ENCODE peak calls at places on chromosomes 4 and X, in five cellular contexts. One of them, this sample, is unnamed.

GRCh38 chrX:153301746-153302145 is 19.8 kb downstream of the PNMA6F start:
- DNase-seq in OCI-LY7: no peak
- DNase-seq in GM23248: no peak
- DNase-seq in HCT116: no peak
- DNase-seq in neural progenitor cell: no peak
- DNase-seq in this sample: no peak

GRCh38 chr4:176320340-176320975 is 692 bp downstream of the SPCS3 start:
- DNase-seq in GM23248: peak; percentile 97
- DNase-seq in HCT116: peak; percentile 31
- DNase-seq in neural progenitor cell: peak; percentile 77
- DNase-seq in OCI-LY7: peak; percentile 90
- DNase-seq in this sample: peak; percentile 69

GRCh38 chr4:124044867-124045266 is 648.3 kb downstream of the SPRY1 start:
- DNase-seq in OCI-LY7: peak; percentile 23
- DNase-seq in HCT116: no peak
- DNase-seq in neural progenitor cell: peak; percentile 8
- DNase-seq in GM23248: no peak
- DNase-seq in this sample: peak; percentile 3

GRCh38 chrX:100695302-100695701 is 36.6 kb downstream of the SYTL4 start:
- DNase-seq in HCT116: no peak
- DNase-seq in neural progenitor cell: no peak
- DNase-seq in GM23248: no peak
- DNase-seq in OCI-LY7: no peak
- DNase-seq in this sample: no peak

GRCh38 chr4:188400456-188400855 is 261.2 kb downstream of the TRIML1 start:
- DNase-seq in GM23248: peak; percentile 14
- DNase-seq in HCT116: no peak
- DNase-seq in neural progenitor cell: no peak
- DNase-seq in OCI-LY7: no peak
- DNase-seq in this sample: peak; percentile 5

GRCh38 chrX:105314468-105314867 is 94.0 kb upstream of the TEX13A start:
- DNase-seq in OCI-LY7: no peak
- DNase-seq in GM23248: no peak
- DNase-seq in neural progenitor cell: no peak
- DNase-seq in HCT116: no peak
- DNase-seq in this sample: no peak

GRCh38 chr4:1593881-1594345 is 90.2 kb downstream of the FAM53A start:
- DNase-seq in OCI-LY7: no peak
- DNase-seq in HCT116: no peak
- DNase-seq in GM23248: no peak
- DNase-seq in neural progenitor cell: peak; percentile 40
- DNase-seq in this sample: no peak

GRCh38 chr4:162497564-162498167 is 333.9 kb upstream of the FSTL5 start:
- DNase-seq in OCI-LY7: peak; percentile 53
- DNase-seq in GM23248: peak; percentile 72
- DNase-seq in neural progenitor cell: peak; percentile 43
- DNase-seq in HCT116: peak; percentile 15
- DNase-seq in this sample: peak; percentile 54

GRCh38 chr4:28313729-28314713 is 1453.4 kb downstream of the STIM2 start:
- DNase-seq in neural progenitor cell: no peak
- DNase-seq in GM23248: no peak
- DNase-seq in OCI-LY7: no peak
- DNase-seq in HCT116: no peak
- DNase-seq in this sample: no peak

GRCh38 chr4:110629214-110629754 is 6.4 kb upstream of the PITX2 start:
- DNase-seq in neural progenitor cell: peak; percentile 54
- DNase-seq in HCT116: no peak
- DNase-seq in OCI-LY7: no peak
- DNase-seq in GM23248: no peak
- DNase-seq in this sample: peak; percentile 61

GRCh38 chrX:12973561-12974216 is 1.2 kb upstream of the TMSB4X start:
- DNase-seq in OCI-LY7: peak; percentile 63
- DNase-seq in neural progenitor cell: peak; percentile 5
- DNase-seq in HCT116: no peak
- DNase-seq in GM23248: no peak
- DNase-seq in this sample: no peak

GRCh38 chrX:123920065-123920785 is 41.3 kb upstream of the STAG2 start:
- DNase-seq in HCT116: no peak
- DNase-seq in neural progenitor cell: no peak
- DNase-seq in OCI-LY7: no peak
- DNase-seq in GM23248: peak; percentile 75
- DNase-seq in this sample: no peak

GRCh38 chr4:85744950-85745349 is 270.0 kb downstream of the ARHGAP24 start:
- DNase-seq in HCT116: peak; percentile 46
- DNase-seq in neural progenitor cell: no peak
- DNase-seq in GM23248: peak; percentile 28
- DNase-seq in OCI-LY7: no peak
- DNase-seq in this sample: no peak

GRCh38 chrX:129842510-129843208 is 1.0 kb downstream of the ZDHHC9 start:
- DNase-seq in GM23248: peak; percentile 72
- DNase-seq in OCI-LY7: peak; percentile 11
- DNase-seq in neural progenitor cell: peak; percentile 14
- DNase-seq in HCT116: no peak
- DNase-seq in this sample: peak; percentile 30

GRCh38 chr4:10077492-10078335 is 38.9 kb downstream of the WDR1 start:
- DNase-seq in HCT116: no peak
- DNase-seq in GM23248: peak; percentile 29
- DNase-seq in OCI-LY7: no peak
- DNase-seq in neural progenitor cell: no peak
- DNase-seq in this sample: no peak

GRCh38 chr4:73520821-73521220 is 39.3 kb downstream of the AFM start:
- DNase-seq in OCI-LY7: no peak
- DNase-seq in GM23248: peak; percentile 68
- DNase-seq in neural progenitor cell: peak; percentile 56
- DNase-seq in HCT116: no peak
- DNase-seq in this sample: peak; percentile 51
- TF ChIP-seq EZH2phosphoT487 in OCI-LY7: no peak
- TF ChIP-seq EZH2phosphoT487 in GM23248: no peak
- TF ChIP-seq EZH2phosphoT487 in neural progenitor cell: no peak
- TF ChIP-seq EZH2phosphoT487 in HCT116: no peak
- TF ChIP-seq EZH2phosphoT487 in this sample: no peak

GRCh38 chr4:151319490-151319889 is 5.9 kb downstream of the SH3D19 start:
- DNase-seq in OCI-LY7: no peak
- DNase-seq in neural progenitor cell: no peak
- DNase-seq in HCT116: no peak
- DNase-seq in GM23248: no peak
- DNase-seq in this sample: no peak
- H3K4me1 ChIP-seq in OCI-LY7: no peaks in the 10 kb centered on the region
- H3K4me1 ChIP-seq in neural progenitor cell: peaks cover 35% of the 10 kb centered on the region
- H3K4me1 ChIP-seq in HCT116: peaks cover 62% of the 10 kb centered on the region
- H3K4me1 ChIP-seq in GM23248: peaks cover 28% of the 10 kb centered on the region
- H3K4me1 ChIP-seq in this sample: peaks cover 36% of the 10 kb centered on the region

GRCh38 chr4:16237715-16238114 is 11.4 kb upstream of the TAPT1 start:
- DNase-seq in OCI-LY7: no peak
- DNase-seq in neural progenitor cell: no peak
- DNase-seq in GM23248: no peak
- DNase-seq in HCT116: no peak
- DNase-seq in this sample: no peak

GRCh38 chr4:16230308-16230707 is 4.0 kb upstream of the TAPT1 start:
- DNase-seq in neural progenitor cell: no peak
- DNase-seq in OCI-LY7: no peak
- DNase-seq in GM23248: no peak
- DNase-seq in HCT116: no peak
- DNase-seq in this sample: no peak

GRCh38 chr4:16231570-16232252 is 5.4 kb upstream of the TAPT1 start:
- DNase-seq in GM23248: peak; percentile 49
- DNase-seq in neural progenitor cell: no peak
- DNase-seq in OCI-LY7: no peak
- DNase-seq in HCT116: no peak
- DNase-seq in this sample: no peak

GRCh38 chr4:16236402-16237023 is 10.2 kb upstream of the TAPT1 start:
- DNase-seq in HCT116: no peak
- DNase-seq in OCI-LY7: no peak
- DNase-seq in neural progenitor cell: no peak
- DNase-seq in GM23248: no peak
- DNase-seq in this sample: no peak

DNA sequence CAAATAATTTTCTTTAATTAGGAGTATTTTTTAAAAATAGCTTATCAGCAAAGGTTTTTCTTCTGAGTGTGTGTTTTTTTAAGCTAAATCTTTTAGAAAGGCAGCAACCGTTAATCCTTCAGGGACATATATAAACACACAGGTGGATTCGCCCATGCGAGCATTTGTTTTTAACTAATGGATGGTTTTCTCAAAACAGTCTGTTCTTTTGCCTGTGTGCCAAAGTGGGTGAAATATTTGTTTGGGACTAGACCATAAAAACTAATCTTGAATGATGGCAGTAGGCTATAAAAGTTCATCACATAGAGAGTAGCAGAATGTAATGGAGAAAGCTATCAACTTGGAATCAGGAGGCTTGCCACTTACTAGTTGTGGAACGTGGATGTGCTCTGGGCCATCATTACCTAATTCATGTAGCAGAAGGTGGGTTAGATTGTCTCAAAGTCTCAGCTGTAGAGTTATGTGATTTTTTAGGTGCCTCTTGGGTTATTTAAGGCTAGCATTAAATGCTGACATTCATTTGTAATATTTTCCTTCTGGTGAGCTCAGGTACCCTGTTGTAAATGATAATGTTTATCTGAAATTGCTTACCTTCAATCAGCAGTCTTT is 7.4 kb upstream of the TAPT1 start:
- DNase-seq in OCI-LY7: peak; percentile 86
- DNase-seq in GM23248: no peak
- DNase-seq in HCT116: no peak
- DNase-seq in neural progenitor cell: no peak
- DNase-seq in this sample: no peak
- TF ChIP-seq EZH2phosphoT487 in OCI-LY7: no peak
- TF ChIP-seq EZH2phosphoT487 in GM23248: no peak
- TF ChIP-seq EZH2phosphoT487 in HCT116: no peak
- TF ChIP-seq EZH2phosphoT487 in neural progenitor cell: no peak
- TF ChIP-seq EZH2phosphoT487 in this sample: no peak

GRCh38 chr4:48340905-48341775 is at the start of gene SLAIN2:
- DNase-seq in OCI-LY7: peak; percentile 95
- DNase-seq in neural progenitor cell: peak; percentile 99
- DNase-seq in HCT116: peak; percentile 86
- DNase-seq in GM23248: peak; percentile 99
- DNase-seq in this sample: peak; percentile 98

GRCh38 chr4:48341776-48342558 is 638 bp downstream of the SLAIN2 start:
- DNase-seq in neural progenitor cell: peak; percentile 86
- DNase-seq in HCT116: no peak
- DNase-seq in OCI-LY7: peak; percentile 66
- DNase-seq in GM23248: peak; percentile 72
- DNase-seq in this sample: peak; percentile 75

GRCh38 chr4:48337726-48338125 is 3.6 kb upstream of the SLAIN2 start:
- DNase-seq in neural progenitor cell: no peak
- DNase-seq in GM23248: peak; percentile 42
- DNase-seq in OCI-LY7: no peak
- DNase-seq in HCT116: no peak
- DNase-seq in this sample: no peak

GRCh38 chr4:48340276-48340904 is 939 bp upstream of the SLAIN2 start:
- DNase-seq in neural progenitor cell: peak; percentile 67
- DNase-seq in OCI-LY7: peak; percentile 50
- DNase-seq in GM23248: peak; percentile 89
- DNase-seq in HCT116: no peak
- DNase-seq in this sample: peak; percentile 66

DNA sequence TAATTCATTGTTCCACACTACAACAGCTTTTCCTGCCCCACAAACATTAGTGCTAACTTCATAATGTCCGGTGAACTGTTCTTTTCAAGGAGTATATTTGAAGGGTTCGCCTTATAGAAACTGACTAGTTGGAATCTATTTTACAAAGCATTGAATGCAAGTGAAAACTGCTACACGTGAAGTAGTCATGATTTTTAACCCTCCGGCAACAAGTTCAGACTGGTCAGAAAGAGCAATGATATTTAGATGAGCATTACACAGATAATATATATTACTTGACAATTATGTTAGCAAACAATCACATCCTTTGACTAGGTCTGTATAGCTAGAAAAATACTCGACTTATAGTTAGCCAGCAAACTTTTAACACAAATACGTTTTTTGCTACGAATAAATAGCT is 1.7 kb upstream of the SLAIN2 start:
- DNase-seq in GM23248: no peak
- DNase-seq in HCT116: no peak
- DNase-seq in OCI-LY7: no peak
- DNase-seq in neural progenitor cell: no peak
- DNase-seq in this sample: no peak
- H3K4me1 ChIP-seq in GM23248: peaks cover 40% of the 10 kb centered on the region
- H3K4me1 ChIP-seq in HCT116: peaks cover 18% of the 10 kb centered on the region
- H3K4me1 ChIP-seq in OCI-LY7: peaks cover 27% of the 10 kb centered on the region
- H3K4me1 ChIP-seq in neural progenitor cell: peaks cover 24% of the 10 kb centered on the region
- H3K4me1 ChIP-seq in this sample: peaks cover 35% of the 10 kb centered on the region

GRCh38 chrX:151004085-151004484 is 20.9 kb downstream of the HMGB3 start:
- DNase-seq in OCI-LY7: no peak
- DNase-seq in GM23248: peak; percentile 9
- DNase-seq in neural progenitor cell: peak; percentile 21
- DNase-seq in HCT116: no peak
- DNase-seq in this sample: no peak
- TF ChIP-seq EZH2phosphoT487 in OCI-LY7: no peak
- TF ChIP-seq EZH2phosphoT487 in GM23248: no peak
- TF ChIP-seq EZH2phosphoT487 in neural progenitor cell: no peak
- TF ChIP-seq EZH2phosphoT487 in HCT116: no peak
- TF ChIP-seq EZH2phosphoT487 in this sample: no peak

GRCh38 chrX:9279271-9279596 is 185.6 kb upstream of the TBL1X start:
- DNase-seq in HCT116: no peak
- DNase-seq in GM23248: peak; percentile 20
- DNase-seq in OCI-LY7: no peak
- DNase-seq in neural progenitor cell: no peak
- DNase-seq in this sample: no peak
- H3K4me1 ChIP-seq in HCT116: no peaks in the 10 kb centered on the region
- H3K4me1 ChIP-seq in GM23248: no peaks in the 10 kb centered on the region
- H3K4me1 ChIP-seq in OCI-LY7: no peaks in the 10 kb centered on the region
- H3K4me1 ChIP-seq in neural progenitor cell: peaks cover 6% of the 10 kb centered on the region
- H3K4me1 ChIP-seq in this sample: no peaks in the 10 kb centered on the region

This sample was measured in GM23338.